ENCODE peak calls at places on chromosomes 12 and 14, in seven cellular contexts. K is HFFc6; H is colonic mucosa; I is activated CD4-positive, alpha-beta T cell treated with anti-CD3 and anti-CD28 coated beads, Interleukin-2, amount 50 U/mL, for 48 hours; O is endothelial cell; R is activated CD8-positive, alpha-beta memory T cell treated with anti-CD3 and anti-CD28 coated beads for 4 hours; M is progenitor cell of endocrine pancreas. L is an unnamed sample.

GRCh38 chr12:96658075-96658474 is 168.7 kb downstream of the CFAP54 start:
- DNase-seq in H (no peak), I (no peak), O (no peak), R (no peak), K (no peak), M (no peak), L (no peak)

GRCh38 chr12:13318231-13319015 is 121.9 kb downstream of the EMP1 start:
- DNase-seq in M (no peak), H (no peak), K (no peak), R (no peak), I (no peak), O (no peak), L (no peak)

GRCh38 chr12:1374296-1374695 is 220.1 kb downstream of the FBXL14 start:
- DNase-seq in R (no peak), H (no peak), M (no peak), K (no peak), I (no peak), O (no peak), L (no peak)

GRCh38 chr12:122051231-122051876 is 27.2 kb upstream of the MLXIP start:
- DNase-seq in H (no peak), M (no peak), O (no peak), R (no peak), K (no peak), I (no peak), L (no peak)

GRCh38 chr12:13348464-13348863 is 151.9 kb downstream of the EMP1 start:
- DNase-seq in K (no peak), I (no peak), R (no peak), M (no peak), O (no peak), H (no peak), L (no peak)

GRCh38 chr12:103808239-103808880 is 32.7 kb downstream of the NT5DC3 start:
- DNase-seq in I (no peak), H (no peak), R (no peak), M (no peak), K (no peak), O (no peak), L (no peak)

GRCh38 chr12:71686658-71687025 is 760 bp downstream of the TMEM19 start:
- DNase-seq in I (no peak), H (no peak), K (no peak), R (no peak), O (no peak), M (no peak), L (no peak)

GRCh38 chr14:51677276-51677675 is 25.6 kb downstream of the FRMD6 start:
- DNase-seq in I (no peak), M (no peak), K (no peak), R (no peak), O (no peak), H (no peak), L (no peak)

GRCh38 chr12:93373847-93374723 is 3.6 kb upstream of the NUDT4 start:
- DNase-seq in R (no peak), H (peak; percentile 74), O (no peak), M (no peak), K (no peak), I (no peak), L (no peak)

GRCh38 chr12:43370299-43370698 is 181.7 kb downstream of the ADAMTS20 start:
- DNase-seq in K (no peak), R (no peak), O (no peak), I (no peak), H (no peak), M (no peak), L (no peak)

GRCh38 chr14:21796912-21797311 is 123.3 kb upstream of the OR4E1 start:
- DNase-seq in R (no peak), I (no peak), K (no peak), O (peak; percentile 28), M (no peak), H (no peak), L (peak; percentile 2)

L was measured in cardiac muscle cell.